ENCODE peak calls at places on chromosomes 2 and 18, in six cellular contexts. F, C, E, O, V and A are unnamed samples.

GRCh38 chr2:101478561-101479001 is 3.7 kb upstream of the RFX8 start:
- DNase-seq in F (no peak), C (no peak), E (no peak), O (no peak), V (no peak), A (no peak)

GRCh38 chr2:1681323-1682310 is 62.7 kb downstream of the PXDN start:
- DNase-seq in F (no peak), C (no peak), E (no peak), O (peak), V (no peak), A (no peak)

GRCh38 chr2:239824866-239825704 is 200.1 kb downstream of the NDUFA10 start:
- DNase-seq in F (no peak), C (no peak), E (no peak), O (peak), V (peak), A (no peak)

GRCh38 chr2:236092714-236093113 is 75.5 kb downstream of the GBX2 start:
- DNase-seq in F (no peak), C (no peak), E (no peak), O (no peak), V (no peak), A (no peak)

GRCh38 chr18:58605027-58606020 is 23.6 kb downstream of the ALPK2 start:
- DNase-seq in F (no peak), C (no peak), E (no peak), O (no peak), V (no peak), A (no peak)

GRCh38 chr2:143140864-143141637 is 11.8 kb downstream of the ARHGAP15 start:
- DNase-seq in F (no peak), C (no peak), E (no peak), O (no peak), V (no peak), A (no peak)

GRCh38 chr2:11389551-11390528 is 45.4 kb upstream of the ROCK2 start:
- DNase-seq in F (no peak), C (no peak), E (no peak), O (no peak), V (peak), A (no peak)

GRCh38 chr2:85255456-85255812 is 72.4 kb downstream of the TGOLN2 start:
- DNase-seq in F (no peak), C (no peak), E (peak), O (no peak), V (no peak), A (no peak)

GRCh38 chr18:36835927-36836326 is 7.0 kb downstream of the KIAA1328 start:
- DNase-seq in F (no peak), C (no peak), E (no peak), O (no peak), V (no peak), A (no peak)

GRCh38 chr18:23158058-23158457 is 22.8 kb downstream of the CABLES1 start:
- DNase-seq in F (no peak), C (peak), E (no peak), O (no peak), V (no peak), A (no peak)

GRCh38 chr2:59301466-59302402 is 1060.6 kb upstream of the FANCL start:
- DNase-seq in F (peak), C (peak), E (peak), O (no peak), V (peak), A (peak)

GRCh38 chr2:70938580-70938938 is 2.9 kb downstream of the ATP6V1B1 start:
- DNase-seq in F (no peak), C (no peak), E (no peak), O (peak), V (no peak), A (no peak)